ENCODE peak calls at places on chromosome 1, in six cellular contexts. K is OCI-LY7, I is H9, Y is bronchial epithelial cell, P is NCI-H1105 treated with DMSO at 0.1 percent for 48 hours, C is NCI-H460. S is an unnamed sample.

GRCh38 chr1:86068126-86068805 is 88.3 kb downstream of the COL24A1 start:
- DNase-seq in K (no peak), I (peak; percentile 28), Y (no peak), P (no peak), C (no peak), S (no peak)

GRCh38 chr1:58143972-58144752 is 402.4 kb downstream of the OMA1 start:
- DNase-seq in K (no peak), I (no peak), Y (no peak), P (peak; percentile 73), C (no peak), S (no peak)

GRCh38 chr1:202627841-202628565 is 82.3 kb downstream of the SYT2 start:
- DNase-seq in K (no peak), I (no peak), Y (no peak), P (no peak), C (no peak), S (no peak)

GRCh38 chr1:26166719-26167281 is 2.0 kb downstream of the C1orf232 start:
- DNase-seq in K (no peak), I (no peak), Y (no peak), P (no peak), C (no peak), S (no peak)

GRCh38 chr1:7702365-7702764 is 68.7 kb upstream of the VAMP3 start:
- DNase-seq in K (no peak), I (peak; percentile 52), Y (peak; percentile 4), P (peak; percentile 46), C (no peak), S (no peak)

GRCh38 chr1:6245869-6246496 is 2.0 kb downstream of the HES3 start:
- DNase-seq in K (peak; percentile 29), I (peak; percentile 94), Y (no peak), P (peak; percentile 85), C (no peak), S (no peak)

GRCh38 chr1:157948547-157949152 is 44.8 kb upstream of the KIRREL1 start:
- DNase-seq in K (peak; percentile 84), I (peak; percentile 78), Y (peak; percentile 56), P (peak; percentile 51), C (peak; percentile 36), S (peak; percentile 18)

GRCh38 chr1:93905051-93905450 is 4.2 kb downstream of the GCLM start:
- DNase-seq in K (no peak), I (no peak), Y (no peak), P (no peak), C (no peak), S (no peak)

GRCh38 chr1:42838482-42839190 is 7.8 kb upstream of the ZNF691 start:
- DNase-seq in K (no peak), I (no peak), Y (no peak), P (no peak), C (no peak), S (no peak)

GRCh38 chr1:2046953-2047748 is 3.1 kb upstream of the PRKCZ start:
- DNase-seq in K (no peak), I (peak; percentile 83), Y (no peak), P (no peak), C (no peak), S (no peak)

GRCh38 chr1:203278087-203278884 is 27.0 kb upstream of the BTG2 start:
- DNase-seq in K (peak; percentile 55), I (peak; percentile 72), Y (peak; percentile 68), P (peak; percentile 58), C (no peak), S (peak; percentile 73)

GRCh38 chr1:243729956-243730355 is 120.1 kb downstream of the AKT3 start:
- DNase-seq in K (no peak), I (peak; percentile 69), Y (no peak), P (no peak), C (no peak), S (no peak)